ENCODE peak calls at places on chromosomes 4 and X, in ten cellular contexts. V, M, Z, Y, J, L, E, B, F and T are unnamed samples.

GRCh38 chrX:28205905-28206304 is 224.7 kb upstream of the DCAF8L1 start:
- DNase-seq in V (no peak), M (peak; percentile 14), Z (no peak), Y (no peak), J (no peak), L (no peak), E (no peak), B (no peak), F (no peak), T (no peak)

GRCh38 chr4:40684404-40684803 is 54.7 kb upstream of the RBM47 start:
- DNase-seq in V (no peak), M (no peak), Z (no peak), Y (no peak), J (no peak), L (no peak), E (no peak), B (no peak), F (no peak), T (no peak)

GRCh38 chr4:8115203-8115520 is 43.5 kb downstream of the ABLIM2 start:
- DNase-seq in V (no peak), M (no peak), Z (no peak), Y (no peak), J (no peak), L (no peak), E (no peak), B (no peak), F (no peak), T (no peak)

GRCh38 chr4:13762126-13762525 is 134.6 kb upstream of the BOD1L1 start:
- DNase-seq in V (no peak), M (no peak), Z (no peak), Y (peak; percentile 27), J (no peak), L (no peak), E (no peak), B (no peak), F (no peak), T (no peak)

GRCh38 chrX:102651968-102652744 is 873 bp downstream of the GPRASP1 start:
- DNase-seq in V (no peak), M (no peak), Z (peak; percentile 26), Y (peak; percentile 52), J (peak; percentile 48), L (peak; percentile 59), E (peak; percentile 48), B (peak; percentile 1), F (no peak), T (peak; percentile 62)

GRCh38 chr4:153252122-153252521 is 47.9 kb downstream of the TRIM2 start:
- DNase-seq in V (no peak), M (no peak), Z (no peak), Y (no peak), J (no peak), L (no peak), E (no peak), B (no peak), F (no peak), T (no peak)

GRCh38 chr4:146333187-146333894 is 119.0 kb downstream of the REELD1 start:
- DNase-seq in V (peak; percentile 56), M (peak; percentile 51), Z (peak; percentile 42), Y (peak; percentile 62), J (peak; percentile 69), L (peak; percentile 2), E (peak; percentile 61), B (no peak), F (peak; percentile 17), T (peak; percentile 74)

GRCh38 chr4:86235549-86235948 is 124.3 kb downstream of the MAPK10 start:
- DNase-seq in V (no peak), M (no peak), Z (no peak), Y (peak; percentile 15), J (no peak), L (no peak), E (no peak), B (no peak), F (no peak), T (no peak)

GRCh38 chrX:151151668-151152267 is 24.6 kb upstream of the GPR50 start:
- DNase-seq in V (no peak), M (peak; percentile 3), Z (peak; percentile 44), Y (peak; percentile 55), J (peak; percentile 55), L (peak; percentile 25), E (peak; percentile 40), B (no peak), F (no peak), T (peak; percentile 35)

GRCh38 chrX:124504106-124504983 is 158.0 kb downstream of the SH2D1A start:
- DNase-seq in V (no peak), M (no peak), Z (peak; percentile 9), Y (no peak), J (no peak), L (no peak), E (no peak), B (no peak), F (no peak), T (no peak)

GRCh38 chrX:38941675-38942074 is 140.4 kb downstream of the MID1IP1 start:
- DNase-seq in V (no peak), M (no peak), Z (no peak), Y (peak; percentile 47), J (peak; percentile 31), L (no peak), E (no peak), B (no peak), F (no peak), T (peak; percentile 6)

GRCh38 chr4:20430555-20430954 is 178.8 kb downstream of the SLIT2 start:
- DNase-seq in V (no peak), M (peak; percentile 1), Z (peak; percentile 13), Y (peak; percentile 62), J (peak; percentile 48), L (no peak), E (peak; percentile 36), B (no peak), F (no peak), T (peak; percentile 32)

GRCh38 chr4:81921757-81922159 is 450.1 kb upstream of the RASGEF1B start:
- DNase-seq in V (no peak), M (no peak), Z (no peak), Y (no peak), J (no peak), L (no peak), E (no peak), B (no peak), F (no peak), T (no peak)

GRCh38 chrX:86137071-86137470 is 11.2 kb upstream of the DACH2 start:
- DNase-seq in V (no peak), M (no peak), Z (no peak), Y (peak; percentile 14), J (peak; percentile 38), L (no peak), E (peak; percentile 44), B (no peak), F (no peak), T (no peak)

GRCh38 chrX:143472334-143472938 is 44.8 kb downstream of the SPANXN3 start:
- DNase-seq in V (no peak), M (no peak), Z (no peak), Y (no peak), J (no peak), L (no peak), E (no peak), B (no peak), F (no peak), T (no peak)

GRCh38 chr4:3212391-3213100 is 36.4 kb upstream of the MSANTD1 start:
- DNase-seq in V (no peak), M (no peak), Z (no peak), Y (no peak), J (no peak), L (no peak), E (no peak), B (no peak), F (no peak), T (no peak)

GRCh38 chr4:154744341-154744948 is 645 bp downstream of the LRAT start:
- DNase-seq in V (no peak), M (no peak), Z (no peak), Y (no peak), J (no peak), L (no peak), E (no peak), B (no peak), F (no peak), T (no peak)

GRCh38 chr4:90660672-90661071 is 533.5 kb downstream of the CCSER1 start:
- DNase-seq in V (no peak), M (no peak), Z (no peak), Y (no peak), J (no peak), L (no peak), E (no peak), B (no peak), F (no peak), T (no peak)

GRCh38 chr4:3353747-3354454 is 61.1 kb downstream of the RGS12 start:
- DNase-seq in V (no peak), M (peak; percentile 12), Z (no peak), Y (no peak), J (no peak), L (no peak), E (no peak), B (no peak), F (no peak), T (no peak)

GRCh38 chr4:6056976-6057766 is 38.9 kb upstream of the C4orf50 start:
- DNase-seq in V (no peak), M (no peak), Z (no peak), Y (no peak), J (no peak), L (no peak), E (no peak), B (no peak), F (no peak), T (no peak)

GRCh38 chr4:154416183-154416543 is 75.4 kb downstream of the DCHS2 start:
- DNase-seq in V (no peak), M (no peak), Z (no peak), Y (peak; percentile 4), J (peak; percentile 3), L (peak; percentile 3), E (peak; percentile 1), B (no peak), F (no peak), T (peak; percentile 30)

GRCh38 chr4:4668355-4669210 is 126.7 kb upstream of the STX18 start:
- DNase-seq in V (no peak), M (no peak), Z (no peak), Y (no peak), J (peak; percentile 36), L (no peak), E (no peak), B (no peak), F (no peak), T (peak; percentile 32)

GRCh38 chrX:9141496-9141895 is 107.6 kb upstream of the FAM9B start:
- DNase-seq in V (peak; percentile 39), M (peak; percentile 50), Z (peak; percentile 50), Y (peak; percentile 80), J (peak; percentile 69), L (no peak), E (peak; percentile 52), B (no peak), F (no peak), T (peak; percentile 17)

GRCh38 chr4:74450298-74450683 is 5.4 kb downstream of the AREG start:
- DNase-seq in V (no peak), M (no peak), Z (no peak), Y (no peak), J (no peak), L (no peak), E (no peak), B (no peak), F (no peak), T (no peak)

GRCh38 chr4:25823632-25824031 is 39.2 kb downstream of the SEL1L3 start:
- DNase-seq in V (no peak), M (no peak), Z (no peak), Y (no peak), J (no peak), L (no peak), E (no peak), B (no peak), F (no peak), T (no peak)

GRCh38 chr4:105170703-105171102 is 24.0 kb downstream of the TET2 start:
- DNase-seq in V (no peak), M (no peak), Z (no peak), Y (no peak), J (no peak), L (no peak), E (no peak), B (no peak), F (no peak), T (no peak)

GRCh38 chr4:169485791-169486742 is 126.3 kb downstream of the NEK1 start:
- DNase-seq in V (no peak), M (no peak), Z (peak; percentile 61), Y (peak; percentile 77), J (peak; percentile 71), L (peak; percentile 10), E (peak; percentile 63), B (no peak), F (peak; percentile 13), T (peak; percentile 71)

GRCh38 chrX:47093248-47093647 is 15.0 kb downstream of the RGN start:
- DNase-seq in V (no peak), M (no peak), Z (peak; percentile 20), Y (peak; percentile 57), J (peak; percentile 36), L (peak; percentile 4), E (peak; percentile 8), B (no peak), F (peak; percentile 15), T (peak; percentile 22)